ENCODE peak calls at places on chromosome 3, in four cellular contexts. G is nephron progenitor cell, F is fibroblast of mammary gland, J is foreskin fibroblast. O is an unnamed sample.

GRCh38 chr3:16072420-16073110 is 101.9 kb upstream of the GALNT15 start:
- DNase-seq in G (no peak), J (peak), F (peak), O (peak)

GRCh38 chr3:193872265-193872753 is 263.6 kb upstream of the HES1 start:
- DNase-seq in G (no peak), J (peak), F (peak), O (peak)

GRCh38 chr3:190360228-190360627 is 27.7 kb upstream of the CLDN16 start:
- DNase-seq in F (no peak), J (no peak), G (no peak), O (no peak)

GRCh38 chr3:38116471-38117162 is 20.3 kb downstream of the ACAA1 start:
- DNase-seq in G (no peak), F (no peak), J (no peak), O (no peak)

GRCh38 chr3:45781841-45782240 is 14.5 kb downstream of the SLC6A20 start:
- DNase-seq in F (no peak), G (no peak), J (no peak), O (no peak)

GRCh38 chr3:46312996-46313395 is 40.9 kb upstream of the CCR2 start:
- DNase-seq in G (no peak), J (peak), F (peak), O (no peak)

GRCh38 chr3:182921665-182922355 is 58.5 kb downstream of the DCUN1D1 start:
- DNase-seq in J (peak), G (no peak), F (no peak), O (no peak)

GRCh38 chr3:27632431-27633223 is 89.5 kb downstream of the EOMES start:
- DNase-seq in F (peak), G (peak), J (peak), O (peak)

GRCh38 chr3:140568842-140569520 is 108.9 kb upstream of the TRIM42 start:
- DNase-seq in J (no peak), F (peak), G (no peak), O (no peak)

GRCh38 chr3:150397220-150397619 is 10.9 kb upstream of the TSC22D2 start:
- DNase-seq in J (no peak), F (no peak), G (no peak), O (no peak)

GRCh38 chr3:56921573-56922571 is 120.1 kb upstream of the ARHGEF3 start:
- DNase-seq in G (no peak), J (no peak), F (no peak), O (peak)

GRCh38 chr3:191087391-191087790 is 111.7 kb upstream of the OSTN start:
- DNase-seq in J (peak), F (peak), G (no peak), O (no peak)

DNA sequence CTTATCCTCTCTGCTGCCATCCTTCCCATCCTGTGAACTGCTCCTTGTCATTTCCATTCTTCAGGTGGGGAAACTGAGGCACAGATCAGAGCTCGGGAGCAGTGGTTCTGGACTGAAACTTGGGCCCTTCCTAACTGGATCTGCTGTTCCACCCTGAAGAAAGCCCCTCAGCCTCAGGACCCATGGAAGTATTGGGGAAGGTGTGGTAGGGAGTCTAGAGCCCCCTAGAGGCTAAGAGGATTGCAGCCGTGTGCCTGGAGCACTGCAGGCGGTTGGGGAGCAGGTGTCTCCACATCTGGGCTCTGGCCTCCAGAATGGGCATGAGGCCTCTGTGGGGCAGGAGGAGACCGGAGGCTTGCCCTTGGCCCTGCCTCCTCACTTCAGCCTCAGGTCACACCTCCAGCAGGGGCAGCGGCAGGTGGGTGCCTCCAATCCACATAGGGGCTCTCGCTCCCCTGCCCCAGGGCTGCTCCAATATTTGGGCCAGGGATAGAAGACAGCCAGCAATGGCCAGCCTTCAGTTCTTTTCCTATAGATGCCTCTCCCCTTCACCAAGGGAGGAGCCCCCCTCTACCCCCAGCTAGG is 28.1 kb downstream of the DNAJB8 start:
- DNase-seq in J (no peak), F (no peak), G (no peak), O (no peak)
- TF ChIP-seq CTCF in J (peak), F (peak), G (peak), O (peak)

DNA sequence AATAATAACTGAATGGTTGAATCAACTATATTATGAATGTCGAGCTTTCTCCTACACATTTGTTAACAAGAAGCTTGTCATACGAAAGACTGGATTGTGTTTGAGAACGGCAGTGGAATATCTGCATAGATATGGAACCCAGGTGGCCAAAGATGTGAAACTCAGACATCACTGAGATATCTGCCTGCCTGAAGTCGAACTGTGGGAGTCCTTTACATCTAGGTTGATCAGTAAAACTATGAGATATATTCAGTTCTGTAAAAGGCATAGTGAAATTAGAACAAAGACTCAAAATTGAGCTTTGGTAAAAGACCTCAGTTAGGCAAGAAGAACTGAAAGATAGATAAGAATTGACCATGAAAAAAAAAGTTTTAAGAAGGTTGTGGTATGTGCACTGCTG is 41.5 kb upstream of the TOP2B start:
- DNase-seq in F (no peak), J (no peak), G (no peak), O (no peak)
- TF ChIP-seq CTCF in F (no peak), J (no peak), G (no peak), O (no peak)

DNA sequence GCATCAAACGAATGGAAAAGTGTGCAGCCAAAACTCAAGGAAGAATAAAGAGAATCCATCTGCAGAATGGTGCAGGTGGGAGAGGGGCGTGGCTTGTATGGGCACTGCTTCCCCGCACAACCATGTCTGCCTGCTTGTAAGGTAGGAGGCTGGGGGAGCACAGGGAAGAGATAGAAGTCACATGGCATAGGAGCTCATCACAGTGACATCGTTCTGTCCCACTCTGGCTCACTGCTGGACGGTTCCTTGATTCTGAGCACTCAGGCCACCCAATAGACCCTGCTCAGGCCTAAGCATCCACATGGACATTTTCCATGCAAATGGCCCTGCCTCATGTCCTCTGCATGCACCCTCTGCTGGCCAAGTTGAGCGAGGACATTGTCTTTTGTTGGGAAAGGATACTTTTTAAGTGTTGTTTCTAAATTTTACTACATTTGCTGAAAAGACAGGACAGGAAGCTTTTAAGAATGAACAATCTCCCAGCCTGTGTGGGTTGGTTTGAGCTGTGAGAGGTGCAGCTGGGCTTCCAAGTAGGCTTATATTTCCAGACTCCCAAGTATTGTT is 3.1 kb downstream of the MYLK start:
- DNase-seq in J (peak), G (peak), F (peak), O (peak)
- TF ChIP-seq CTCF in J (peak), G (peak), F (peak), O (peak)

GRCh38 chr3:71511446-71511845 is 72.1 kb downstream of the FOXP1 start:
- DNase-seq in F (no peak), J (no peak), G (no peak), O (no peak)

GRCh38 chr3:71512000-71512399 is 71.5 kb downstream of the FOXP1 start:
- DNase-seq in J (no peak), F (no peak), G (no peak), O (no peak)

GRCh38 chr3:71511037-71511436 is 72.5 kb downstream of the FOXP1 start:
- DNase-seq in J (peak), G (no peak), F (peak), O (peak)

GRCh38 chr3:71509024-71509423 is 74.5 kb downstream of the FOXP1 start:
- DNase-seq in G (no peak), J (no peak), F (no peak), O (peak)

GRCh38 chr3:71510485-71510884 is 73.0 kb downstream of the FOXP1 start:
- DNase-seq in F (peak), G (no peak), J (no peak), O (peak)
- TF ChIP-seq CTCF in F (peak), G (no peak), J (peak), O (peak)